ENCODE peak calls at places on chromosomes 1 and 21, in seven cellular contexts. I, C, O, K, U, B and N are unnamed samples.

GRCh38 chr1:8070381-8070811 is 44.3 kb upstream of the ERRFI1 start:
- DNase-seq in I (no peak), C (no peak), O (no peak), K (no peak), U (no peak), B (no peak), N (no peak)

GRCh38 chr21:39175154-39175553 is 8.1 kb downstream of the PSMG1 start:
- DNase-seq in I (no peak), C (no peak), O (no peak), K (no peak), U (no peak), B (no peak), N (no peak)

GRCh38 chr1:24830680-24831272 is 85.5 kb downstream of the CLIC4 start:
- DNase-seq in I (peak; percentile 45), C (no peak), O (no peak), K (no peak), U (peak; percentile 34), B (no peak), N (no peak)

GRCh38 chr1:156848461-156849150 is 10.3 kb downstream of the INSRR start:
- DNase-seq in I (peak; percentile 48), C (no peak), O (no peak), K (no peak), U (no peak), B (no peak), N (no peak)

GRCh38 chr1:10299174-10299573 is 88.8 kb downstream of the KIF1B start:
- DNase-seq in I (peak; percentile 31), C (no peak), O (no peak), K (no peak), U (no peak), B (no peak), N (no peak)

GRCh38 chr1:100539836-100540536 is 2.0 kb downstream of the GPR88 start:
- DNase-seq in I (no peak), C (peak; percentile 24), O (no peak), K (peak; percentile 79), U (no peak), B (no peak), N (no peak)

GRCh38 chr21:43767980-43768867 is 7.9 kb downstream of the CSTB start:
- DNase-seq in I (no peak), C (no peak), O (no peak), K (peak; percentile 88), U (peak; percentile 38), B (no peak), N (no peak)

GRCh38 chr1:225201447-225201846 is 226.4 kb downstream of the LBR start:
- DNase-seq in I (no peak), C (no peak), O (no peak), K (no peak), U (no peak), B (no peak), N (no peak)

GRCh38 chr1:230836347-230836746 is 32.0 kb downstream of the C1orf198 start:
- DNase-seq in I (no peak), C (no peak), O (no peak), K (no peak), U (no peak), B (peak; percentile 11), N (no peak)

GRCh38 chr1:248779350-248779749 is 23.8 kb upstream of the LYPD8 start:
- DNase-seq in I (no peak), C (no peak), O (no peak), K (no peak), U (no peak), B (no peak), N (no peak)

GRCh38 chr1:178418284-178418955 is 78.3 kb downstream of the CLEC20A start:
- DNase-seq in I (no peak), C (no peak), O (no peak), K (no peak), U (no peak), B (no peak), N (no peak)

GRCh38 chr21:42878678-42878992 is 704 bp downstream of the WDR4 start:
- DNase-seq in I (no peak), C (no peak), O (no peak), K (no peak), U (no peak), B (no peak), N (no peak)

GRCh38 chr1:37561794-37562132 is 5.0 kb downstream of the DNALI1 start:
- DNase-seq in I (peak; percentile 48), C (no peak), O (no peak), K (no peak), U (peak; percentile 47), B (no peak), N (no peak)
- TF ChIP-seq CTCF in I (peak; percentile 60), C (peak; percentile 31), O (peak; percentile 38), K (no peak), U (peak; percentile 51), B (peak; percentile 53), N (peak; percentile 61)

GRCh38 chr1:42176902-42177519 is 12.5 kb upstream of the GUCA2A start:
- DNase-seq in I (peak; percentile 73), C (no peak), O (no peak), K (no peak), U (peak; percentile 40), B (no peak), N (no peak)
- TF ChIP-seq CTCF in I (peak; percentile 83), C (peak; percentile 79), O (peak; percentile 54), K (peak; percentile 51), U (peak; percentile 68), B (peak; percentile 79), N (peak; percentile 63)

GRCh38 chr1:53450225-53450624 is 9.0 kb upstream of the DMRTB1 start:
- DNase-seq in I (no peak), C (no peak), O (no peak), K (no peak), U (no peak), B (no peak), N (no peak)
- TF ChIP-seq CTCF in I (peak; percentile 41), C (peak; percentile 31), O (no peak), K (no peak), U (peak; percentile 36), B (no peak), N (no peak)

GRCh38 chr1:228068359-228068758 is 14.1 kb upstream of the ARF1 start:
- DNase-seq in I (no peak), C (no peak), O (no peak), K (no peak), U (no peak), B (no peak), N (no peak)
- TF ChIP-seq CTCF in I (no peak), C (no peak), O (no peak), K (no peak), U (no peak), B (no peak), N (no peak)

GRCh38 chr1:46333300-46334029 is 7.1 kb upstream of the NSUN4 start:
- DNase-seq in I (peak; percentile 50), C (no peak), O (no peak), K (no peak), U (peak; percentile 45), B (no peak), N (no peak)
- TF ChIP-seq CTCF in I (peak; percentile 56), C (peak; percentile 9), O (no peak), K (no peak), U (peak; percentile 36), B (peak; percentile 49), N (no peak)

GRCh38 chr1:211515090-211516023 is 23.4 kb upstream of the RD3 start:
- DNase-seq in I (peak; percentile 91), C (peak; percentile 80), O (peak; percentile 16), K (peak; percentile 96), U (peak; percentile 95), B (peak; percentile 96), N (no peak)

GRCh38 chr1:211511947-211512346 is 20.0 kb upstream of the RD3 start:
- DNase-seq in I (no peak), C (no peak), O (no peak), K (no peak), U (no peak), B (no peak), N (no peak)

GRCh38 chr1:211517006-211517405 is 25.0 kb upstream of the RD3 start:
- DNase-seq in I (no peak), C (no peak), O (no peak), K (no peak), U (no peak), B (no peak), N (no peak)

GRCh38 chr1:211511030-211511429 is 19.1 kb upstream of the RD3 start:
- DNase-seq in I (no peak), C (no peak), O (no peak), K (no peak), U (no peak), B (no peak), N (no peak)

GRCh38 chr1:211514030-211514754 is 22.2 kb upstream of the RD3 start:
- DNase-seq in I (peak; percentile 93), C (peak; percentile 69), O (peak; percentile 40), K (peak; percentile 87), U (peak; percentile 97), B (peak; percentile 94), N (peak; percentile 28)
- TF ChIP-seq CTCF in I (peak; percentile 88), C (peak; percentile 83), O (peak; percentile 87), K (peak; percentile 59), U (peak; percentile 87), B (peak; percentile 90), N (peak; percentile 90)

GRCh38 chr1:4820543-4820942 is 166.1 kb downstream of the AJAP1 start:
- DNase-seq in I (no peak), C (no peak), O (no peak), K (no peak), U (no peak), B (no peak), N (no peak)

GRCh38 chr1:4830756-4831155 is 176.3 kb downstream of the AJAP1 start:
- DNase-seq in I (no peak), C (no peak), O (no peak), K (no peak), U (no peak), B (no peak), N (no peak)

GRCh38 chr1:4825841-4826450 is 171.5 kb downstream of the AJAP1 start:
- DNase-seq in I (peak; percentile 26), C (no peak), O (no peak), K (no peak), U (peak; percentile 10), B (no peak), N (no peak)
- TF ChIP-seq CTCF in I (peak; percentile 49), C (peak; percentile 50), O (no peak), K (no peak), U (peak; percentile 30), B (peak; percentile 55), N (peak; percentile 3)

GRCh38 chr1:200518524-200518923 is 102.0 kb downstream of the KIF14 start:
- DNase-seq in I (no peak), C (no peak), O (no peak), K (no peak), U (no peak), B (no peak), N (no peak)
- TF ChIP-seq CTCF in I (no peak), C (no peak), O (no peak), K (no peak), U (no peak), B (no peak), N (no peak)